ENCODE peak calls at places on chromosomes 12 and 14, in five cellular contexts. One of them, this sample, is unnamed.

GRCh38 chr14:32756173-32756572 is 182.5 kb upstream of the NPAS3 start:
- DNase-seq in pancreas: peak; percentile 38
- DNase-seq in esophagus squamous epithelium: no peak
- DNase-seq in left ventricle myocardium inferior: no peak
- DNase-seq in stomach: no peak
- DNase-seq in this sample: no peak

GRCh38 chr12:98997-99396 is 32.4 kb downstream of the IQSEC3 start:
- DNase-seq in stomach: no peak
- DNase-seq in pancreas: no peak
- DNase-seq in left ventricle myocardium inferior: no peak
- DNase-seq in esophagus squamous epithelium: no peak
- DNase-seq in this sample: no peak

GRCh38 chr14:104244221-104245011 is 106.0 kb downstream of the KIF26A start:
- DNase-seq in left ventricle myocardium inferior: no peak
- DNase-seq in pancreas: no peak
- DNase-seq in stomach: peak; percentile 19
- DNase-seq in esophagus squamous epithelium: no peak
- DNase-seq in this sample: no peak

GRCh38 chr12:20415013-20415412 is 46.7 kb downstream of the PDE3A start:
- DNase-seq in stomach: no peak
- DNase-seq in left ventricle myocardium inferior: peak; percentile 20
- DNase-seq in esophagus squamous epithelium: no peak
- DNase-seq in pancreas: no peak
- DNase-seq in this sample: no peak

GRCh38 chr12:25996677-25997076 is 38.2 kb downstream of the RASSF8 start:
- DNase-seq in esophagus squamous epithelium: no peak
- DNase-seq in stomach: no peak
- DNase-seq in left ventricle myocardium inferior: no peak
- DNase-seq in pancreas: no peak
- DNase-seq in this sample: no peak

GRCh38 chr14:26381405-26381804 is 216.4 kb downstream of the NOVA1 start:
- DNase-seq in left ventricle myocardium inferior: no peak
- DNase-seq in pancreas: no peak
- DNase-seq in esophagus squamous epithelium: no peak
- DNase-seq in stomach: no peak
- DNase-seq in this sample: no peak

GRCh38 chr14:32808574-32809098 is 130.0 kb upstream of the NPAS3 start:
- DNase-seq in pancreas: no peak
- DNase-seq in stomach: no peak
- DNase-seq in esophagus squamous epithelium: no peak
- DNase-seq in left ventricle myocardium inferior: no peak
- DNase-seq in this sample: no peak

GRCh38 chr12:125377093-125377492 is 311.9 kb downstream of the AACS start:
- DNase-seq in pancreas: no peak
- DNase-seq in stomach: no peak
- DNase-seq in left ventricle myocardium inferior: no peak
- DNase-seq in esophagus squamous epithelium: no peak
- DNase-seq in this sample: no peak

GRCh38 chr12:31226639-31227038 is 99.3 kb downstream of the SINHCAF start:
- DNase-seq in left ventricle myocardium inferior: no peak
- DNase-seq in stomach: no peak
- DNase-seq in esophagus squamous epithelium: no peak
- DNase-seq in pancreas: peak; percentile 63
- DNase-seq in this sample: no peak

GRCh38 chr14:21933681-21934080 is 260.1 kb upstream of the OR4E1 start:
- DNase-seq in stomach: no peak
- DNase-seq in esophagus squamous epithelium: no peak
- DNase-seq in left ventricle myocardium inferior: no peak
- DNase-seq in pancreas: no peak
- DNase-seq in this sample: no peak

GRCh38 chr12:102769323-102769916 is 147.6 kb downstream of the PAH start:
- DNase-seq in pancreas: no peak
- DNase-seq in left ventricle myocardium inferior: peak; percentile 23
- DNase-seq in stomach: peak; percentile 53
- DNase-seq in esophagus squamous epithelium: no peak
- DNase-seq in this sample: peak; percentile 31

GRCh38 chr14:101373690-101374295 is 187.5 kb upstream of the DIO3 start:
- DNase-seq in pancreas: no peak
- DNase-seq in left ventricle myocardium inferior: no peak
- DNase-seq in stomach: no peak
- DNase-seq in esophagus squamous epithelium: no peak
- DNase-seq in this sample: no peak

GRCh38 chr12:11797317-11797913 is 147.9 kb downstream of the ETV6 start:
- DNase-seq in esophagus squamous epithelium: no peak
- DNase-seq in stomach: peak; percentile 37
- DNase-seq in left ventricle myocardium inferior: no peak
- DNase-seq in pancreas: no peak
- DNase-seq in this sample: no peak

GRCh38 chr14:102362084-102362483 is 606 bp downstream of the CINP start:
- DNase-seq in esophagus squamous epithelium: no peak
- DNase-seq in stomach: no peak
- DNase-seq in pancreas: no peak
- DNase-seq in left ventricle myocardium inferior: no peak
- DNase-seq in this sample: no peak

GRCh38 chr12:64229240-64229639 is 7.1 kb upstream of the KICS2 start:
- DNase-seq in esophagus squamous epithelium: no peak
- DNase-seq in pancreas: no peak
- DNase-seq in left ventricle myocardium inferior: no peak
- DNase-seq in stomach: no peak
- DNase-seq in this sample: no peak

GRCh38 chr12:71636704-71637115 is 26.9 kb downstream of the ZFC3H1 start:
- DNase-seq in left ventricle myocardium inferior: no peak
- DNase-seq in stomach: no peak
- DNase-seq in esophagus squamous epithelium: no peak
- DNase-seq in pancreas: no peak
- DNase-seq in this sample: no peak

GRCh38 chr12:122688291-122688690 is 14.9 kb downstream of the HCAR2 start:
- DNase-seq in pancreas: no peak
- DNase-seq in left ventricle myocardium inferior: no peak
- DNase-seq in stomach: peak; percentile 60
- DNase-seq in esophagus squamous epithelium: no peak
- DNase-seq in this sample: no peak

GRCh38 chr12:131912526-131913274 is 16.4 kb upstream of the PUS1 start:
- DNase-seq in left ventricle myocardium inferior: peak; percentile 91
- DNase-seq in esophagus squamous epithelium: no peak
- DNase-seq in stomach: peak; percentile 56
- DNase-seq in pancreas: peak; percentile 90
- DNase-seq in this sample: peak; percentile 58

GRCh38 chr12:121467638-121468403 is 67.9 kb downstream of the RNF34 start:
- DNase-seq in stomach: no peak
- DNase-seq in pancreas: peak; percentile 90
- DNase-seq in esophagus squamous epithelium: peak; percentile 35
- DNase-seq in left ventricle myocardium inferior: no peak
- DNase-seq in this sample: peak; percentile 65

GRCh38 chr12:9148926-9149325 is 33.2 kb upstream of the A2M start:
- DNase-seq in stomach: no peak
- DNase-seq in pancreas: no peak
- DNase-seq in left ventricle myocardium inferior: no peak
- DNase-seq in esophagus squamous epithelium: no peak
- DNase-seq in this sample: no peak

GRCh38 chr12:26798013-26798412 is 35.0 kb downstream of the ITPR2 start:
- DNase-seq in esophagus squamous epithelium: no peak
- DNase-seq in left ventricle myocardium inferior: no peak
- DNase-seq in pancreas: no peak
- DNase-seq in stomach: no peak
- DNase-seq in this sample: no peak

GRCh38 chr12:117590999-117591398 is 229.6 kb upstream of the NOS1 start:
- DNase-seq in stomach: no peak
- DNase-seq in left ventricle myocardium inferior: no peak
- DNase-seq in pancreas: no peak
- DNase-seq in esophagus squamous epithelium: no peak
- DNase-seq in this sample: no peak

GRCh38 chr14:85619866-85620265 is 89.9 kb downstream of the FLRT2 start:
- DNase-seq in stomach: no peak
- DNase-seq in pancreas: no peak
- DNase-seq in esophagus squamous epithelium: no peak
- DNase-seq in left ventricle myocardium inferior: no peak
- DNase-seq in this sample: no peak

GRCh38 chr12:52038447-52038846 is 12.8 kb upstream of the NR4A1 start:
- DNase-seq in pancreas: peak; percentile 25
- DNase-seq in esophagus squamous epithelium: no peak
- DNase-seq in stomach: no peak
- DNase-seq in left ventricle myocardium inferior: no peak
- DNase-seq in this sample: no peak

GRCh38 chr12:101931498-101932326 is 54.3 kb downstream of the DRAM1 start:
- DNase-seq in stomach: no peak
- DNase-seq in esophagus squamous epithelium: no peak
- DNase-seq in left ventricle myocardium inferior: no peak
- DNase-seq in pancreas: no peak
- DNase-seq in this sample: no peak

GRCh38 chr14:87522575-87522974 is 470.4 kb downstream of the GALC start:
- DNase-seq in esophagus squamous epithelium: no peak
- DNase-seq in left ventricle myocardium inferior: no peak
- DNase-seq in stomach: no peak
- DNase-seq in pancreas: no peak
- DNase-seq in this sample: no peak

GRCh38 chr14:58060077-58060476 is 91.9 kb downstream of the ARMH4 start:
- DNase-seq in stomach: no peak
- DNase-seq in pancreas: no peak
- DNase-seq in left ventricle myocardium inferior: no peak
- DNase-seq in esophagus squamous epithelium: no peak
- DNase-seq in this sample: no peak

GRCh38 chr12:5648692-5649338 is 216.9 kb downstream of the NTF3 start:
- DNase-seq in stomach: no peak
- DNase-seq in pancreas: no peak
- DNase-seq in esophagus squamous epithelium: no peak
- DNase-seq in left ventricle myocardium inferior: no peak
- DNase-seq in this sample: no peak

GRCh38 chr14:73796881-73797539 is 54.6 kb upstream of the PTGR2 start:
- DNase-seq in stomach: no peak
- DNase-seq in pancreas: no peak
- DNase-seq in esophagus squamous epithelium: no peak
- DNase-seq in left ventricle myocardium inferior: no peak
- DNase-seq in this sample: peak; percentile 8

GRCh38 chr14:93081875-93082570 is 33.7 kb downstream of the ITPK1 start:
- DNase-seq in esophagus squamous epithelium: no peak
- DNase-seq in left ventricle myocardium inferior: no peak
- DNase-seq in pancreas: peak; percentile 30
- DNase-seq in stomach: no peak
- DNase-seq in this sample: no peak

GRCh38 chr12:124664395-124665111 is 97.1 kb upstream of the NCOR2 start:
- DNase-seq in pancreas: no peak
- DNase-seq in left ventricle myocardium inferior: no peak
- DNase-seq in stomach: no peak
- DNase-seq in esophagus squamous epithelium: no peak
- DNase-seq in this sample: no peak

GRCh38 chr12:111193511-111193910 is 175.4 kb downstream of the PHETA1 start:
- DNase-seq in esophagus squamous epithelium: no peak
- DNase-seq in pancreas: no peak
- DNase-seq in stomach: no peak
- DNase-seq in left ventricle myocardium inferior: no peak
- DNase-seq in this sample: no peak

GRCh38 chr12:76927170-76927784 is 48.5 kb upstream of the CSRP2 start:
- DNase-seq in esophagus squamous epithelium: no peak
- DNase-seq in stomach: peak; percentile 28
- DNase-seq in left ventricle myocardium inferior: peak; percentile 18
- DNase-seq in pancreas: no peak
- DNase-seq in this sample: peak; percentile 46

GRCh38 chr14:100486025-100486828 is 101.0 kb downstream of the BEGAIN start:
- DNase-seq in pancreas: peak; percentile 89
- DNase-seq in left ventricle myocardium inferior: peak; percentile 59
- DNase-seq in esophagus squamous epithelium: no peak
- DNase-seq in stomach: peak; percentile 45
- DNase-seq in this sample: peak; percentile 55

GRCh38 chr14:93011650-93012317 is 88.8 kb downstream of the CHGA start:
- DNase-seq in stomach: no peak
- DNase-seq in pancreas: no peak
- DNase-seq in esophagus squamous epithelium: no peak
- DNase-seq in left ventricle myocardium inferior: no peak
- DNase-seq in this sample: no peak

DNA sequence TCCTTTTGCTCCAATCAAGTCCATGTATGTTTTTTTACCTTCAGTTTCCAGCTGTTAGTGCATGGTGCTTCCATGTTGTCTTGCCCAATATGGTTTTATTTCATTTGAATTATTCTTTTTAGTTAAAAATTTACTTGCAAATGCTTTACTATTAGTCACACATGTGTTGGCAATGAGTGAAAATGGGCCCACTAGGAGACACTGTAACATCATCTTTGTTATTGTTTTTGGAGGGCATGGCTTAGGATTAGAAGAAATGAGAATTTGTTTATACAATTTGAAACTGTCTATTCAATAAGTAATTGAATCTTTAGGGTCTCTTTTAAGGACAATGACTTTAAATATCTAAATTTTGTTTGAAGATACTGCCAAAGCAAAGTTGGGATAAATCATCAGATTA is 133.7 kb downstream of the BRMS1L start:
- DNase-seq in stomach: no peak
- DNase-seq in pancreas: no peak
- DNase-seq in esophagus squamous epithelium: no peak
- DNase-seq in left ventricle myocardium inferior: no peak
- DNase-seq in this sample: no peak
- H3K4me1 ChIP-seq in stomach: no peaks in the 10 kb centered on the region
- H3K4me1 ChIP-seq in pancreas: no peaks in the 10 kb centered on the region
- H3K4me1 ChIP-seq in esophagus squamous epithelium: no peaks in the 10 kb centered on the region
- H3K4me1 ChIP-seq in left ventricle myocardium inferior: no peaks in the 10 kb centered on the region
- H3K4me1 ChIP-seq in this sample: no peaks in the 10 kb centered on the region

GRCh38 chr12:106079148-106079738 is 59.5 kb downstream of the NUAK1 start:
- DNase-seq in left ventricle myocardium inferior: no peak
- DNase-seq in esophagus squamous epithelium: no peak
- DNase-seq in stomach: no peak
- DNase-seq in pancreas: no peak
- DNase-seq in this sample: no peak
- H3K4me1 ChIP-seq in left ventricle myocardium inferior: peaks cover 98% of the 10 kb centered on the region
- H3K4me1 ChIP-seq in esophagus squamous epithelium: peaks cover 23% of the 10 kb centered on the region
- H3K4me1 ChIP-seq in stomach: peaks cover 14% of the 10 kb centered on the region
- H3K4me1 ChIP-seq in pancreas: no peaks in the 10 kb centered on the region
- H3K4me1 ChIP-seq in this sample: peaks cover 9% of the 10 kb centered on the region

GRCh38 chr12:97568336-97569180 is 106.0 kb downstream of the RMST start:
- DNase-seq in left ventricle myocardium inferior: no peak
- DNase-seq in stomach: peak; percentile 53
- DNase-seq in pancreas: no peak
- DNase-seq in esophagus squamous epithelium: no peak
- DNase-seq in this sample: peak; percentile 61
- H3K4me1 ChIP-seq in left ventricle myocardium inferior: no peaks in the 10 kb centered on the region
- H3K4me1 ChIP-seq in stomach: peaks cover 8% of the 10 kb centered on the region
- H3K4me1 ChIP-seq in pancreas: peaks cover 39% of the 10 kb centered on the region
- H3K4me1 ChIP-seq in esophagus squamous epithelium: no peaks in the 10 kb centered on the region
- H3K4me1 ChIP-seq in this sample: peaks cover 25% of the 10 kb centered on the region

GRCh38 chr12:54355104-54355815 is 9.0 kb downstream of the GPR84 start:
- DNase-seq in pancreas: no peak
- DNase-seq in stomach: no peak
- DNase-seq in left ventricle myocardium inferior: no peak
- DNase-seq in esophagus squamous epithelium: no peak
- DNase-seq in this sample: no peak
- H3K4me1 ChIP-seq in pancreas: peaks cover 15% of the 10 kb centered on the region
- H3K4me1 ChIP-seq in stomach: peaks cover 36% of the 10 kb centered on the region
- H3K4me1 ChIP-seq in left ventricle myocardium inferior: peaks cover 57% of the 10 kb centered on the region
- H3K4me1 ChIP-seq in esophagus squamous epithelium: peaks cover 3% of the 10 kb centered on the region
- H3K4me1 ChIP-seq in this sample: peaks cover 14% of the 10 kb centered on the region

GRCh38 chr14:64956697-64957412 is 14.3 kb upstream of the GPX2 start:
- DNase-seq in pancreas: no peak
- DNase-seq in left ventricle myocardium inferior: no peak
- DNase-seq in stomach: no peak
- DNase-seq in esophagus squamous epithelium: no peak
- DNase-seq in this sample: no peak
- H3K4me1 ChIP-seq in pancreas: no peaks in the 10 kb centered on the region
- H3K4me1 ChIP-seq in left ventricle myocardium inferior: peaks cover 29% of the 10 kb centered on the region
- H3K4me1 ChIP-seq in stomach: peaks cover 16% of the 10 kb centered on the region
- H3K4me1 ChIP-seq in esophagus squamous epithelium: peaks cover 19% of the 10 kb centered on the region
- H3K4me1 ChIP-seq in this sample: no peaks in the 10 kb centered on the region